ENCODE peak calls at places on chromosomes 6 and 20, in ten cellular contexts. D is right lobe of liver, I is endothelial cell of umbilical vein, T is adrenal gland, R is HepG2, K is HCT116, Z is A549, L is uterus, A is body of pancreas, M is prostate gland. W is an unnamed sample.
A peak's percentile ranks its signal among the peaks of the same experiment; 100 is the strongest.

GRCh38 chr6:41963371-41963770 is 21.8 kb upstream of the CCND3 start:
- DNase-seq in D (no peak), I (no peak), T (no peak), R (peak; percentile 29), K (no peak), Z (no peak), L (no peak), A (no peak), M (no peak), W (no peak)

GRCh38 chr6:45454008-45454911 is 76.5 kb upstream of the SUPT3H start:
- DNase-seq in D (no peak), I (peak; percentile 70), T (no peak), R (no peak), K (no peak), Z (no peak), L (no peak), A (no peak), M (no peak), W (no peak)

GRCh38 chr6:98308564-98308963 is 525.8 kb upstream of the POU3F2 start:
- DNase-seq in D (no peak), I (no peak), T (no peak), R (no peak), K (no peak), Z (no peak), L (no peak), A (no peak), M (no peak), W (no peak)

GRCh38 chr6:3798211-3798909 is 46.8 kb upstream of the PXDC1 start:
- DNase-seq in D (no peak), I (peak; percentile 42), T (no peak), R (no peak), K (no peak), Z (no peak), L (no peak), A (no peak), M (no peak), W (no peak)

GRCh38 chr6:17233531-17233930 is 47.6 kb upstream of the RBM24 start:
- DNase-seq in D (no peak), I (no peak), T (no peak), R (peak; percentile 12), K (no peak), Z (no peak), L (no peak), A (no peak), M (no peak), W (no peak)

GRCh38 chr20:23436681-23437080 is 2.8 kb upstream of the CSTL1 start:
- DNase-seq in D (no peak), I (peak; percentile 20), T (no peak), R (no peak), K (no peak), Z (no peak), L (no peak), A (peak; percentile 16), M (no peak), W (no peak)

GRCh38 chr6:35240838-35241801 is 18.4 kb upstream of the ZNF76 start:
- DNase-seq in D (peak; percentile 74), I (peak; percentile 65), T (peak; percentile 76), R (peak; percentile 59), K (peak; percentile 38), Z (peak; percentile 80), L (peak; percentile 56), A (peak; percentile 70), M (peak; percentile 68), W (peak; percentile 92)

GRCh38 chr6:17212541-17213371 is 68.4 kb upstream of the RBM24 start:
- DNase-seq in D (no peak), I (no peak), T (no peak), R (no peak), K (no peak), Z (no peak), L (peak; percentile 39), A (no peak), M (no peak), W (peak; percentile 88)

GRCh38 chr6:159038914-159039884 is 5.6 kb downstream of the TAGAP start:
- DNase-seq in D (no peak), I (no peak), T (peak; percentile 10), R (no peak), K (no peak), Z (no peak), L (peak; percentile 29), A (peak; percentile 43), M (no peak), W (no peak)

GRCh38 chr20:8523684-8524083 is 391.6 kb downstream of the PLCB1 start:
- DNase-seq in D (no peak), I (no peak), T (no peak), R (no peak), K (no peak), Z (no peak), L (no peak), A (peak; percentile 9), M (no peak), W (no peak)

GRCh38 chr6:169395080-169395805 is 141.6 kb upstream of the THBS2 start:
- DNase-seq in D (no peak), I (no peak), T (no peak), R (no peak), K (no peak), Z (no peak), L (no peak), A (no peak), M (no peak), W (peak; percentile 54)

GRCh38 chr6:47654255-47654654 is 44.1 kb upstream of the ADGRF4 start:
- DNase-seq in D (no peak), I (no peak), T (no peak), R (no peak), K (no peak), Z (no peak), L (no peak), A (no peak), M (no peak), W (no peak)

GRCh38 chr6:125802383-125802782 is 11.6 kb downstream of the NCOA7 start:
- DNase-seq in D (no peak), I (no peak), T (no peak), R (no peak), K (no peak), Z (no peak), L (no peak), A (no peak), M (no peak), W (no peak)

GRCh38 chr20:4555188-4555893 is 166.4 kb upstream of the PRND start:
- DNase-seq in D (no peak), I (peak; percentile 88), T (peak; percentile 3), R (no peak), K (peak; percentile 37), Z (peak; percentile 44), L (no peak), A (no peak), M (no peak), W (no peak)

GRCh38 chr20:43341541-43341940 is 116.2 kb upstream of the SRSF6 start:
- DNase-seq in D (no peak), I (no peak), T (no peak), R (no peak), K (no peak), Z (no peak), L (no peak), A (no peak), M (no peak), W (no peak)

GRCh38 chr20:20412750-20413149 is 44.8 kb downstream of the INSM1 start:
- DNase-seq in D (no peak), I (peak; percentile 82), T (no peak), R (no peak), K (no peak), Z (no peak), L (no peak), A (no peak), M (no peak), W (no peak)

GRCh38 chr6:32149932-32150920 is 1.5 kb downstream of the PRRT1 start:
- DNase-seq in D (no peak), I (no peak), T (no peak), R (no peak), K (no peak), Z (no peak), L (no peak), A (no peak), M (no peak), W (no peak)

GRCh38 chr6:102520981-102521380 is 1127.5 kb downstream of the GRIK2 start:
- DNase-seq in D (no peak), I (no peak), T (no peak), R (no peak), K (no peak), Z (no peak), L (no peak), A (no peak), M (no peak), W (no peak)

GRCh38 chr6:51541847-51542246 is 545.6 kb downstream of the PKHD1 start:
- DNase-seq in D (no peak), I (no peak), T (no peak), R (no peak), K (no peak), Z (no peak), L (no peak), A (no peak), M (no peak), W (no peak)

GRCh38 chr20:58891076-58891685 is 38.7 kb downstream of the GNAS start:
- DNase-seq in D (peak; percentile 85), I (no peak), T (peak; percentile 81), R (no peak), K (no peak), Z (peak; percentile 45), L (peak; percentile 80), A (peak; percentile 83), M (peak; percentile 74), W (peak; percentile 59)
- TF ChIP-seq POLR2A in D (peak; percentile 78), I (peak; percentile 53), T (peak; percentile 94), R (peak; percentile 74), K (peak; percentile 59), Z (peak; percentile 62), L (peak; percentile 62), A (peak; percentile 32), M (peak; percentile 62), W (no peak)

GRCh38 chr20:39778847-39779641 is 816.9 kb downstream of the DHX35 start:
- DNase-seq in D (no peak), I (no peak), T (peak; percentile 52), R (no peak), K (no peak), Z (no peak), L (no peak), A (peak; percentile 16), M (no peak), W (no peak)
- TF ChIP-seq CTCF in D (no peak), I (no peak), T (no peak), R (no peak), K (no peak), Z (no peak), L (no peak), A (no peak), M (no peak), W (no peak)

GRCh38 chr20:63009044-63009961 is 2.5 kb upstream of the BHLHE23 start:
- DNase-seq in D (peak; percentile 72), I (peak; percentile 56), T (peak; percentile 77), R (peak; percentile 63), K (peak; percentile 33), Z (peak; percentile 95), L (peak; percentile 56), A (peak; percentile 65), M (peak; percentile 49), W (peak; percentile 93)
- TF ChIP-seq POLR2A in D (no peak), I (no peak), T (no peak), R (no peak), K (no peak), Z (no peak), L (no peak), A (no peak), M (no peak), W (no peak)

DNA sequence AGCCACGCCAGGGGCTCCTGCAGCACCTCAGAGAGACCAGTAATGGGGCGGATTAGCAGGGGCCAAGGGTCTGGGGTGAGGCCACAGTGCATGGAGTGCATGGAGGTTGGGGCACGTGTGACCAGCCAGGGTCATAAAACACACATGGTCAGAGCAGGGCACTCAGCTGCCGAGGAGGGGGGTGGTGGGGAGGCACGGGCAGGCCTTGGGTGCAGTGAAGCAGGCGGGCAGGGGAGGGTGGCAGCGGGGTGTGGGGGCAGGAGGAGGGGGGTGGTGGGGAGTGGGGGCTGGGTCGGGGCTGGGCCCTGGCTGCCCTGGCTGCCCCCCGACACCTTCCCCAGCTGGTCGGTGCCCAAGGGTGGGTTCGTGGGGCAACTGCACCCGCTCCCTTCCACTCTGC is 23.6 kb upstream of the NTSR1 start:
- DNase-seq in D (no peak), I (no peak), T (no peak), R (no peak), K (no peak), Z (no peak), L (no peak), A (no peak), M (no peak), W (no peak)
- TF ChIP-seq CTCF in D (no peak), I (no peak), T (no peak), R (no peak), K (no peak), Z (no peak), L (no peak), A (no peak), M (no peak), W (no peak)